ENCODE peak calls at places on chromosomes 1 and 21, in six cellular contexts. D is tibial artery, J is body of pancreas, U is foreskin fibroblast, W is left ventricle myocardium inferior, Z is HCT116. H is an unnamed sample.

GRCh38 chr1:74502432-74502831 is 10.0 kb downstream of the LRRC53 start:
- DNase-seq in D (no peak), J (no peak), U (peak), W (no peak), Z (no peak), H (peak)

GRCh38 chr1:163201906-163202305 is 810 bp downstream of the RGS5 start:
- DNase-seq in D (no peak), J (no peak), U (no peak), W (no peak), Z (no peak), H (no peak)

GRCh38 chr1:59730302-59730701 is 84.4 kb upstream of the HOOK1 start:
- DNase-seq in D (no peak), J (no peak), U (peak), W (no peak), Z (no peak), H (peak)

GRCh38 chr1:3192825-3193224 is 123.8 kb downstream of the PRDM16 start:
- DNase-seq in D (no peak), J (no peak), U (no peak), W (no peak), Z (no peak), H (no peak)

GRCh38 chr1:44636711-44637589 is 37.3 kb downstream of the TMEM53 start:
- DNase-seq in D (no peak), J (no peak), U (peak), W (no peak), Z (no peak), H (peak)

GRCh38 chr1:54791880-54792522 is 9.1 kb downstream of the TTC22 start:
- DNase-seq in D (no peak), J (peak), U (peak), W (no peak), Z (peak), H (peak)

GRCh38 chr1:219689774-219690173 is 76.9 kb upstream of the ZC3H11B start:
- DNase-seq in D (no peak), J (no peak), U (no peak), W (no peak), Z (no peak), H (no peak)

GRCh38 chr1:11957891-11958290 is 22.4 kb upstream of the MFN2 start:
- DNase-seq in D (no peak), J (no peak), U (no peak), W (no peak), Z (no peak), H (no peak)

GRCh38 chr1:23593042-23593521 is 33.8 kb upstream of the ID3 start:
- DNase-seq in D (no peak), J (no peak), U (no peak), W (no peak), Z (no peak), H (no peak)

GRCh38 chr21:35086357-35086756 is 37.3 kb upstream of the RUNX1 start:
- DNase-seq in D (no peak), J (no peak), U (peak), W (no peak), Z (no peak), H (peak)

GRCh38 chr1:153024413-153024812 is 6.6 kb upstream of the SPRR1B start:
- DNase-seq in D (no peak), J (no peak), U (no peak), W (no peak), Z (no peak), H (no peak)

GRCh38 chr1:177007437-177008161 is 156.9 kb downstream of the ASTN1 start:
- DNase-seq in D (no peak), J (no peak), U (no peak), W (no peak), Z (no peak), H (peak)

GRCh38 chr1:60692031-60692430 is 390.3 kb upstream of the NFIA start:
- DNase-seq in D (no peak), J (no peak), U (no peak), W (no peak), Z (no peak), H (no peak)

GRCh38 chr1:8818325-8818775 is 910 bp upstream of the RERE start:
- DNase-seq in D (peak), J (peak), U (peak), W (no peak), Z (peak), H (peak)

GRCh38 chr1:109466440-109467300 is at the start of gene SYPL2:
- DNase-seq in D (no peak), J (peak), U (peak), W (peak), Z (no peak), H (peak)

GRCh38 chr1:12582649-12583048 is 35.4 kb downstream of the DHRS3 start:
- DNase-seq in D (no peak), J (no peak), U (no peak), W (no peak), Z (no peak), H (no peak)

GRCh38 chr1:93692001-93692400 is 10.4 kb upstream of the BCAR3 start:
- DNase-seq in D (no peak), J (no peak), U (no peak), W (no peak), Z (no peak), H (no peak)

GRCh38 chr1:198064181-198064580 is 92.6 kb upstream of the NEK7 start:
- DNase-seq in D (no peak), J (no peak), U (peak), W (no peak), Z (no peak), H (no peak)

GRCh38 chr21:41754481-41754891 is 12.4 kb downstream of the RIPK4 start:
- DNase-seq in D (no peak), J (no peak), U (no peak), W (no peak), Z (no peak), H (no peak)

GRCh38 chr1:86645866-86646647 is 58.3 kb upstream of the SH3GLB1 start:
- DNase-seq in D (no peak), J (no peak), U (no peak), W (no peak), Z (no peak), H (no peak)

GRCh38 chr1:167071286-167071685 is 18.9 kb downstream of the GPA33 start:
- DNase-seq in D (no peak), J (no peak), U (no peak), W (no peak), Z (no peak), H (no peak)

DNA sequence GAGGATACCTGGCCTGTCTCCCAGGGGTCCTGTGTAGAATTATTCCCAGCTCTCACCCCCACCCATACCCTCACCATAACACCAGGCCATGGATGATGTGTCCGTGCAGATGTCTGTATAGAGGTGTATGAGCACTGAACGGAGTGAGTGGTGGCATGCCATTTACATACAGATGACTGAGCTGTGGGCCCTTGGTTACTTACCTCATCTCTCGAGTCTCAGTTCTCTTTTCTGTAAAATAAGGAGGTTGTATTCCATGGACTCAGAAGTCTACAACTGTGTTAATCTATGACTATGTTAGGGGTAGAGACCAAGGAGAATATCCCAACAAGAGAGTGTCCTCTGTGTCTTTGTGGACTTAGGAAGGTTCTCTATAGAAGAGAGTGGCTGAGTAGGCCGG is 65.6 kb upstream of the CD1D start:
- DNase-seq in D (no peak), J (no peak), U (no peak), W (no peak), Z (no peak), H (no peak)
- H3K4me3 ChIP-seq in D (no peak), J (no peak), U (no peak), W (no peak), Z (no peak), H (no peak)

GRCh38 chr1:52122424-52122823 is 19.5 kb upstream of the ZFYVE9 start:
- DNase-seq in D (no peak), J (peak), U (no peak), W (no peak), Z (no peak), H (no peak)
- H3K4me3 ChIP-seq in D (no peak), J (no peak), U (no peak), W (no peak), Z (no peak), H (no peak)

GRCh38 chr1:47533176-47534039 is 95.6 kb downstream of the FOXD2 start:
- DNase-seq in D (peak), J (peak), U (peak), W (peak), Z (no peak), H (peak)
- H3K4me3 ChIP-seq in D (peak), J (no peak), U (peak), W (peak), Z (no peak), H (peak)

GRCh38 chr1:204712718-204713430 is 27.3 kb upstream of the LRRN2 start:
- DNase-seq in D (no peak), J (no peak), U (no peak), W (no peak), Z (no peak), H (no peak)

GRCh38 chr1:204713541-204713940 is 28.0 kb upstream of the LRRN2 start:
- DNase-seq in D (no peak), J (no peak), U (no peak), W (no peak), Z (no peak), H (no peak)

GRCh38 chr1:204714861-204715511 is 29.4 kb upstream of the LRRN2 start:
- DNase-seq in D (no peak), J (no peak), U (no peak), W (no peak), Z (no peak), H (no peak)

GRCh38 chr1:204711947-204712701 is 26.6 kb upstream of the LRRN2 start:
- DNase-seq in D (no peak), J (no peak), U (no peak), W (peak), Z (no peak), H (no peak)

GRCh38 chr1:204714194-204714860 is 28.8 kb upstream of the LRRN2 start:
- DNase-seq in D (no peak), J (no peak), U (no peak), W (no peak), Z (no peak), H (no peak)
- H3K4me3 ChIP-seq in D (no peak), J (no peak), U (no peak), W (no peak), Z (no peak), H (no peak)

GRCh38 chr1:156709743-156710489 is 4.5 kb upstream of the CRABP2 start:
- DNase-seq in D (peak), J (peak), U (peak), W (peak), Z (no peak), H (peak)
- H3K4me3 ChIP-seq in D (no peak), J (no peak), U (no peak), W (no peak), Z (peak), H (no peak)

GRCh38 chr1:231160851-231161710 is 777 bp upstream of the TRIM67 start:
- DNase-seq in D (no peak), J (no peak), U (no peak), W (no peak), Z (no peak), H (no peak)

GRCh38 chr1:231159963-231160761 is 1.7 kb upstream of the TRIM67 start:
- DNase-seq in D (no peak), J (no peak), U (no peak), W (no peak), Z (no peak), H (no peak)

GRCh38 chr1:231162970-231163830 is 1.3 kb downstream of the TRIM67 start:
- DNase-seq in D (no peak), J (no peak), U (no peak), W (no peak), Z (no peak), H (no peak)

GRCh38 chr1:231162300-231162969 is 577 bp downstream of the TRIM67 start:
- DNase-seq in D (no peak), J (peak), U (peak), W (no peak), Z (no peak), H (peak)

DNA sequence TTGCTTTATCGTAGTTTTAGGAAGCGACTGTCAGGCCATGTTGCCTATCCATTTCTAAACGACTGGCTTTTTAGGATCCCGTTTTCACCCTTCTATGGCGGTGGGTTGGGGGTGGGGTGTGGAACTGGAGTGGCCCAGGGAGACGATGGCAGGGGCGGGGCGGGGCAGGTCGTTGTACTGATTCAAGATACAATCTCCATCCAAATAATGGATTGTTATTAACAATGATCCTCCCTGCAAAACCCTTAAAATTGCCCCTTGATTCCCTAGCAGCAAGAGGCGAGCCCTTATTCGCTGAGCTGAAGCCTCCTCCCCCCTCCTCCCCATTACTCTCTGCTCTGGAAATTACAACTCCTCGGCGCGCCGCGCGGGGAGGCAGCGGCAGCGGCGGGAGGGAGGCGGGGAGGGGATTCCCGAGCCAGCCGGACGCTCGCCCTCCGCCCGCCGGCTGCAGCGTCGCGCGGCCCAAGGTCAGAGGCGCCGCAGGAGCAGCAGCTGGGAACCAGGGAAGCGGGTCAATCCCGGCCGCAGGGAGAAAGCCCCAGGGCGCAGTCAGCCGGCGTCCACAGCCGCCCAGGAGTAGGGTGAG is at the start of gene TRIM67:
- DNase-seq in D (no peak), J (peak), U (peak), W (no peak), Z (no peak), H (no peak)
- H3K4me3 ChIP-seq in D (peak), J (no peak), U (no peak), W (peak), Z (no peak), H (no peak)

GRCh38 chr21:16279658-16280581 is 550.1 kb downstream of the USP25 start:
- DNase-seq in D (peak), J (no peak), U (peak), W (peak), Z (no peak), H (peak)

GRCh38 chr21:16285646-16286223 is 556.0 kb downstream of the USP25 start:
- DNase-seq in D (no peak), J (no peak), U (no peak), W (no peak), Z (no peak), H (no peak)

GRCh38 chr21:16280731-16281130 is 550.9 kb downstream of the USP25 start:
- DNase-seq in D (no peak), J (no peak), U (peak), W (no peak), Z (no peak), H (peak)
- H3K4me3 ChIP-seq in D (peak), J (no peak), U (peak), W (peak), Z (no peak), H (peak)

GRCh38 chr1:226195144-226195543 is 8.6 kb upstream of the ACBD3 start:
- DNase-seq in D (no peak), J (no peak), U (peak), W (no peak), Z (no peak), H (no peak)
- H3K4me3 ChIP-seq in D (no peak), J (no peak), U (no peak), W (no peak), Z (no peak), H (no peak)

GRCh38 chr1:226656201-226656600 is 82.9 kb downstream of the ITPKB start:
- DNase-seq in D (no peak), J (peak), U (no peak), W (peak), Z (no peak), H (no peak)

GRCh38 chr1:226655251-226656163 is 83.6 kb downstream of the ITPKB start:
- DNase-seq in D (no peak), J (no peak), U (no peak), W (peak), Z (no peak), H (no peak)

GRCh38 chr1:226653311-226653921 is 85.7 kb downstream of the ITPKB start:
- DNase-seq in D (no peak), J (no peak), U (no peak), W (peak), Z (no peak), H (no peak)

GRCh38 chr1:226654046-226654445 is 85.0 kb downstream of the ITPKB start:
- DNase-seq in D (no peak), J (no peak), U (peak), W (no peak), Z (no peak), H (no peak)

GRCh38 chr1:226654508-226655124 is 84.5 kb downstream of the ITPKB start:
- DNase-seq in D (no peak), J (no peak), U (no peak), W (peak), Z (no peak), H (no peak)
- H3K4me3 ChIP-seq in D (no peak), J (no peak), U (no peak), W (no peak), Z (no peak), H (no peak)

H was measured in fibroblast of mammary gland.